ENCODE peak calls at places on chromosomes 1 and 21, in seven cellular contexts. W is hepatic stellate cell, Q is activated T-cell treated with anti-CD3 and anti-CD28 coated beads for 1 hour, D is amniotic stem cell, L is nephron progenitor cell, H is EH, V is NCI-H510A treated with DMSO at 0.1 percent for 48 hours. Z is an unnamed sample.

GRCh38 chr1:84689514-84690396 is 506 bp downstream of the SSX2IP start:
- DNase-seq in Q (peak; percentile 11), L (peak; percentile 72), V (peak; percentile 93), D (no peak), H (peak; percentile 38), W (peak; percentile 22), Z (no peak)

GRCh38 chr1:33349081-33349759 is 28.3 kb upstream of the A3GALT2 start:
- DNase-seq in H (peak; percentile 43), L (peak; percentile 68), Q (peak; percentile 33), V (no peak), W (no peak), D (no peak), Z (no peak)

GRCh38 chr1:162772571-162773154 is 17.8 kb upstream of the HSD17B7 start:
- DNase-seq in D (peak; percentile 25), Q (no peak), V (no peak), L (no peak), W (peak; percentile 6), H (peak; percentile 29), Z (no peak)

GRCh38 chr1:62368989-62369388 is 49.8 kb upstream of the KANK4 start:
- DNase-seq in H (no peak), D (no peak), V (no peak), L (no peak), Q (no peak), W (no peak), Z (no peak)

GRCh38 chr1:212162635-212163034 is 122.6 kb upstream of the PPP2R5A start:
- DNase-seq in V (peak; percentile 8), Q (no peak), H (peak; percentile 82), D (no peak), L (no peak), W (peak; percentile 40), Z (peak; percentile 43)

GRCh38 chr1:177174921-177175634 is 4.3 kb downstream of the BRINP2 start:
- DNase-seq in H (no peak), V (no peak), L (no peak), W (no peak), D (no peak), Q (no peak), Z (no peak)

GRCh38 chr1:231241751-231242150 is 739 bp downstream of the GNPAT start:
- DNase-seq in H (peak; percentile 26), W (peak; percentile 24), V (peak; percentile 16), D (no peak), Q (no peak), L (peak; percentile 15), Z (no peak)

GRCh38 chr1:106944721-106945120 is 111.8 kb upstream of the PRMT6 start:
- DNase-seq in W (no peak), Q (no peak), D (no peak), L (no peak), H (no peak), V (peak; percentile 23), Z (no peak)

GRCh38 chr1:147612366-147612765 is 58.0 kb downstream of the ACP6 start:
- DNase-seq in L (no peak), Q (no peak), W (no peak), D (no peak), V (peak; percentile 96), H (no peak), Z (no peak)

GRCh38 chr1:199821029-199821779 is 206.3 kb upstream of the NR5A2 start:
- DNase-seq in D (no peak), L (no peak), Q (no peak), H (no peak), W (no peak), V (peak; percentile 29), Z (no peak)

GRCh38 chr1:219639843-219640606 is 27.1 kb upstream of the ZC3H11B start:
- DNase-seq in L (no peak), D (no peak), V (no peak), Q (no peak), W (no peak), H (no peak), Z (no peak)

GRCh38 chr1:16068356-16069270 is 4.8 kb downstream of the FAM131C start:
- DNase-seq in D (no peak), Q (no peak), W (peak; percentile 74), L (no peak), H (peak; percentile 62), V (no peak), Z (no peak)

GRCh38 chr1:114342376-114342775 is 168.6 kb downstream of the TRIM33 start:
- DNase-seq in H (no peak), L (no peak), Q (peak; percentile 12), W (no peak), D (no peak), V (no peak), Z (no peak)

GRCh38 chr21:28805885-28806284 is 186.8 kb downstream of the LTN1 start:
- DNase-seq in V (no peak), Q (no peak), H (peak; percentile 94), L (no peak), W (peak; percentile 50), D (peak; percentile 75), Z (peak; percentile 42)

GRCh38 chr1:85700422-85700821 is 7.8 kb downstream of the ZNHIT6 start:
- DNase-seq in H (no peak), D (no peak), Q (no peak), V (no peak), W (no peak), L (no peak), Z (no peak)

GRCh38 chr1:33382651-33383415 is 48.1 kb downstream of the PHC2 start:
- DNase-seq in W (no peak), V (no peak), H (peak; percentile 67), Q (no peak), L (no peak), D (no peak), Z (no peak)

GRCh38 chr1:171610385-171610784 is 11.7 kb upstream of the MYOCOS start:
- DNase-seq in H (peak; percentile 26), Q (no peak), V (no peak), L (no peak), W (no peak), D (no peak), Z (no peak)

GRCh38 chr1:9167638-9168037 is 38.7 kb upstream of the GPR157 start:
- DNase-seq in V (no peak), D (no peak), W (no peak), H (no peak), L (no peak), Q (no peak), Z (no peak)

GRCh38 chr1:18769140-18769539 is 90.3 kb downstream of the TAS1R2 start:
- DNase-seq in D (no peak), V (no peak), W (no peak), H (no peak), Q (no peak), L (no peak), Z (no peak)

GRCh38 chr1:23910553-23911246 is 2.5 kb downstream of the CNR2 start:
- DNase-seq in W (no peak), V (no peak), H (no peak), L (no peak), D (no peak), Q (no peak), Z (no peak)

GRCh38 chr1:205630241-205630640 is 1.6 kb downstream of the ELK4 start:
- DNase-seq in W (peak; percentile 70), H (peak; percentile 61), L (no peak), Q (no peak), V (no peak), D (peak; percentile 25), Z (no peak)

GRCh38 chr1:153642161-153642560 is 8.3 kb downstream of the CHTOP start:
- DNase-seq in H (no peak), W (no peak), V (no peak), D (no peak), Q (no peak), L (no peak), Z (no peak)

GRCh38 chr1:56915960-56916359 is 49.9 kb downstream of the C8B start:
- DNase-seq in W (no peak), V (peak; percentile 45), Q (no peak), H (no peak), L (no peak), D (no peak), Z (no peak)